ENCODE peak calls at places on chromosome 10, in five cellular contexts. B, Y, X, C and U are unnamed samples.

GRCh38 chr10:70492786-70493659 is 14.5 kb downstream of the PALD1 start:
- DNase-seq in Y (no peak), B (peak; percentile 60), X (no peak), C (no peak), U (no peak)

GRCh38 chr10:62860946-62861345 is 44.8 kb upstream of the EGR2 start:
- DNase-seq in Y (no peak), X (no peak), C (no peak), B (peak; percentile 61), U (no peak)

GRCh38 chr10:69959911-69960310 is 92.7 kb upstream of the MACROH2A2 start:
- DNase-seq in C (no peak), B (no peak), X (no peak), Y (no peak), U (no peak)

GRCh38 chr10:52778511-52779392 is 6.2 kb upstream of the MBL2 start:
- DNase-seq in B (peak; percentile 88), X (no peak), C (no peak), Y (no peak), U (no peak)

GRCh38 chr10:94129393-94130130 is 135.8 kb downstream of the PLCE1 start:
- DNase-seq in X (no peak), B (peak; percentile 17), Y (no peak), C (no peak), U (no peak)

GRCh38 chr10:30396708-30397107 is 37.3 kb upstream of the MAP3K8 start:
- DNase-seq in B (no peak), Y (no peak), X (no peak), C (no peak), U (no peak)

GRCh38 chr10:31958849-31959248 is 30.2 kb upstream of the ARHGAP12 start:
- DNase-seq in Y (no peak), C (no peak), X (no peak), B (peak; percentile 39), U (no peak)

GRCh38 chr10:43205681-43206390 is 61.0 kb downstream of the RASGEF1A start:
- DNase-seq in Y (no peak), B (no peak), C (peak; percentile 36), X (peak; percentile 24), U (no peak)

GRCh38 chr10:35504132-35504531 is 101.0 kb upstream of the GJD4 start:
- DNase-seq in Y (no peak), C (no peak), B (no peak), X (no peak), U (no peak)

GRCh38 chr10:12635127-12635541 is 285.8 kb downstream of the CAMK1D start:
- DNase-seq in Y (peak; percentile 5), B (peak; percentile 62), X (no peak), C (no peak), U (no peak)

GRCh38 chr10:17984056-17984455 is 32.3 kb downstream of the SLC39A12 start:
- DNase-seq in C (no peak), Y (no peak), B (peak; percentile 53), X (no peak), U (no peak)

GRCh38 chr10:1366811-1367425 is 310.7 kb downstream of the WDR37 start:
- DNase-seq in Y (no peak), B (no peak), X (no peak), C (no peak), U (no peak)

GRCh38 chr10:129863231-129863663 is 100.8 kb downstream of the EBF3 start:
- DNase-seq in B (no peak), C (no peak), Y (no peak), X (no peak), U (no peak)

GRCh38 chr10:104300736-104301292 is 31.8 kb downstream of the GSTO2 start:
- DNase-seq in B (peak; percentile 79), C (no peak), X (peak; percentile 66), Y (no peak), U (no peak)

GRCh38 chr10:29243750-29244149 is 45.1 kb upstream of the LYZL1 start:
- DNase-seq in C (no peak), Y (no peak), B (peak; percentile 16), X (no peak), U (no peak)

GRCh38 chr10:125204400-125204799 is 44.0 kb upstream of the CTBP2 start:
- DNase-seq in Y (no peak), C (no peak), X (no peak), B (no peak), U (no peak)

GRCh38 chr10:100350914-100351485 is 4.0 kb downstream of the SCD start:
- DNase-seq in Y (no peak), C (no peak), X (no peak), B (no peak), U (no peak)
- H3K4me3 ChIP-seq in Y (no peak overlapping the region), C (no peak overlapping the region), X (no peak overlapping the region), B (peak overlapping the region; percentile 96), U (no peak overlapping the region)

DNA sequence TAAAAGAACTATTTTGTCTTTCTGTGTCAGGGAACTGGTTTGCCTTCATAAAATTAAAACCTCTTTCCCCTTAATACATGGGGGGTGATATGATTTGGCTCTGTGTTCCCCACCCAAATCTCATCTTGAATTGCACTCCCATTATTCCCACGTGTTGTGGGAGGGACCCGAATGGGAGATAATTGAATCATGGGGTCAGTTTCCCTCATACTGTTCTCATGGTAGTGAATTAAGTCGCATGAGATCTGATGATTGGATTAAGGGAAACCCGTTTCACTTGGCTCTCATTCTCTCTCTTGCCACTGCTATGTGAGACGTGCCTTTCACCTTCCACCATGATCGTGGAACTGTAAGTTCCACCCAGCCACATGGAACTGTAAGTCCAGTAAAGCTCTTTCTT is 142.1 kb downstream of the VTI1A start:
- DNase-seq in C (no peak), X (no peak), B (no peak), Y (no peak), U (no peak)
- H3K4me3 ChIP-seq in C (no peak overlapping the region), X (no peak overlapping the region), B (no peak overlapping the region), Y (no peak overlapping the region), U (no peak overlapping the region)

DNA sequence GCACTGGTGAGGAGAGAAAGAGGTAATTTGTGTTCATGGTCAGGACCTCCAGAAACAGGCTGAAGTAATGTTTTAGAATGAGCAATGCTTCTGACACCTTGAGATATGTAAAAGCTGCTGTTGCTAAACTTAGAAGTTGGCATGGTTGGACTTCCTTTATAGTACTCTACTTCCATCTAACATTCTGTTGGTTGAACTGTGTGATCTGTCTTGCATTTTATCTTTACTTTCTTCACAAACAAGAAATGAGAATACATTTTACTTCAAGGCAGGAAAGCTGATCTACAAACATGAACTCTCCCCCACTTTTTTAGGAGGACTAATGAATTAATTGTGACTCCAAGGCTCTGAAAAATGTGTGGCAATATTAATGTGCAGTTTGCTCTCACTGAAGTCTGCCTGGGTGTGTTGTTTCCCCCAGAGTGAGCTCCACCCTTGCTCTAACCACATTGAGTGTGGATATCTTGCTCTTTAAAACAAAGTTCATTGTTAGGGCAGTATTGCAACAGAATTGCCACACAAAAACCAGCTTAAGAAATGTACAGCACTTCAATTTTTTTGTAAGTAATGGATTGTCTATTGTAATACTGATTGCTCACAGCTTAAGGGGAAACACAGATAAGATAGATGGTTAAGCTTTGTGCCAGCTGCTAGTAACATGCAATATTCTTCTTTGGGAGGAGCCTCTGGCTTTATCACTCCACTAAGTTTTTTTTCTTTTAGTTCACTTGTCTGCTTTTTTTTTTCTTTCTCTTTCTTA is 69.0 kb downstream of the ADD3 start:
- DNase-seq in C (no peak), Y (no peak), B (peak; percentile 65), X (no peak), U (peak; percentile 20)
- H3K4me3 ChIP-seq in C (no peak overlapping the region), Y (peak overlapping the region; percentile 48), B (peak overlapping the region; percentile 18), X (no peak overlapping the region), U (no peak overlapping the region)

GRCh38 chr10:86520871-86521619 is 547 bp downstream of the WAPL start:
- DNase-seq in C (peak; percentile 79), Y (peak; percentile 38), X (peak; percentile 55), B (peak; percentile 44), U (no peak)

GRCh38 chr10:86523348-86523747 is 1.8 kb upstream of the WAPL start:
- DNase-seq in B (peak; percentile 43), X (no peak), C (no peak), Y (no peak), U (no peak)

GRCh38 chr10:86522385-86522855 is 828 bp upstream of the WAPL start:
- DNase-seq in B (no peak), Y (no peak), C (no peak), X (no peak), U (no peak)

GRCh38 chr10:86521620-86522384 is at the start of gene WAPL:
- DNase-seq in B (peak; percentile 91), C (peak; percentile 98), Y (peak; percentile 90), X (peak; percentile 97), U (peak; percentile 60)

DNA sequence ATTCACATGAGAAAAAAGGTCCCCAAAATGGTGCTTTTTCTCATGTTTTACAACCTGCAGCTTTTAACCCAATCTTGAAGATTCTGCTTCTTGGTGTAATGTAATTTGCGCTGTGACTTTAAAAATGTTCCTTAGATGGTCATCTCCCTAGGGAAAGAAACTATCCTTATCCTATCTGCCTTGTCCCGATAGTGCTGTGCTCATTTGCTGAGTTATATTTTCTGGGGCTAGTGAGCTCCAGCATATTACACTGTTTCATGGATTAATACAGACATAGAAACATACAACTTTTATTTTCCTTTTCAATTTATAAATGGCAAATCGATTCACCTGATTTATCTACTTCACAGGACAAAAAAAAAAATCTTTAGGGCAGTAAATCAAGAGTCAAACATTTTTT is 2.8 kb downstream of the WAPL start:
- DNase-seq in B (no peak), X (no peak), Y (no peak), C (no peak), U (no peak)
- H3K4me3 ChIP-seq in B (peak overlapping the region; percentile 96), X (no peak overlapping the region), Y (no peak overlapping the region), C (no peak overlapping the region), U (no peak overlapping the region)

GRCh38 chr10:3635248-3635647 is 149.8 kb downstream of the KLF6 start:
- DNase-seq in C (no peak), Y (no peak), X (no peak), B (no peak), U (no peak)
- H3K4me3 ChIP-seq in C (no peak overlapping the region), Y (no peak overlapping the region), X (no peak overlapping the region), B (no peak overlapping the region), U (no peak overlapping the region)

DNA sequence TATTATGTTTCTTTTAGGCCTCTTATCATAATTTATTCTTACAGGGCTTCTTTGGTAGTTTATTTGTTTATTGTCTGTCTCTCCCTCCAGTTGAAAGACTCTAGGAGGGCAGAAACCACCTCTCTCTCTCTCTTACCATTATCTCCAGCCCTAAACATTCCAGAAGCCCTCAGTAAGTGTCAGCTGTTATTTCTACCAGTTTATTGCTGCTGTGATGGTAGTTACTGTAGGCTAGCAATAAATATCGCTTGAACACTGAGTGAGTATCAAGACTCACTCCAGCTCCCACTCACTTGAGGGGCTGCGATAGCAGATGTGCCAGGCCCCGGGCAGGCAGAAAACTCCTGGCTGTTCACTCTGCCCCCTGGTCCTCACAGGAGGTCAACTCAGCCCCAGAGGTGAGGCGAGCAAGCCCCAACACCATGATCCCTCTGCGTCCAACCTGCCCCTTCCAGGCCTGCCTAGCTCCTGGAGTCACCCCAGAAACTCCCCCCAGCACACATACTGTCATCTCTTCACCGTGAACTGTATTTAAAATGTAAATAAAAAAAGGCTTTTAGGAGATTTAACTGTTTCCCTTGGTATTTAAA is 321.3 kb upstream of the ZMIZ1 start:
- DNase-seq in C (no peak), X (no peak), Y (no peak), B (no peak), U (no peak)
- H3K4me3 ChIP-seq in C (no peak overlapping the region), X (no peak overlapping the region), Y (no peak overlapping the region), B (no peak overlapping the region), U (no peak overlapping the region)